ENCODE peak calls at places on chromosome 15, in four cellular contexts. B, I, V and K are unnamed samples.

GRCh38 chr15:33309602-33310276 is 1.0 kb upstream of the RYR3 start:
- DNase-seq in B (no peak), I (peak; percentile 77), V (no peak), K (peak; percentile 31)

GRCh38 chr15:30962659-30963058 is 28.8 kb downstream of the MTMR10 start:
- DNase-seq in B (no peak), I (no peak), V (no peak), K (no peak)

GRCh38 chr15:48230498-48230897 is 24.4 kb downstream of the SLC12A1 start:
- DNase-seq in B (no peak), I (no peak), V (no peak), K (no peak)

GRCh38 chr15:101207867-101208288 is 44.0 kb downstream of the CHSY1 start:
- DNase-seq in B (no peak), I (peak; percentile 78), V (no peak), K (no peak)

GRCh38 chr15:83320831-83321230 is 36.4 kb upstream of the BNC1 start:
- DNase-seq in B (no peak), I (no peak), V (no peak), K (no peak)

GRCh38 chr15:49817100-49817499 is 196.3 kb downstream of the DTWD1 start:
- DNase-seq in B (no peak), I (no peak), V (no peak), K (no peak)

GRCh38 chr15:82567661-82568060 is 27.4 kb upstream of the RPS17 start:
- DNase-seq in B (no peak), I (no peak), V (no peak), K (no peak)

GRCh38 chr15:50828610-50829206 is 63.2 kb upstream of the SPPL2A start:
- DNase-seq in B (peak; percentile 21), I (no peak), V (no peak), K (no peak)

GRCh38 chr15:33098082-33099058 is 96.1 kb downstream of the FMN1 start:
- DNase-seq in B (no peak), I (no peak), V (no peak), K (no peak)

GRCh38 chr15:67520276-67520975 is 505 bp upstream of the C15orf61 start:
- DNase-seq in B (no peak), I (no peak), V (no peak), K (no peak)

GRCh38 chr15:52179278-52180195 is 11.7 kb downstream of the GNB5 start:
- DNase-seq in B (no peak), I (peak; percentile 90), V (peak; percentile 83), K (peak; percentile 61)
- TF ChIP-seq CTCF in B (no peak), I (no peak), V (no peak), K (no peak)

GRCh38 chr15:52796742-52797515 is 6.8 kb upstream of the ONECUT1 start:
- DNase-seq in B (no peak), I (no peak), V (no peak), K (no peak)

GRCh38 chr15:52797625-52798501 is 7.7 kb upstream of the ONECUT1 start:
- DNase-seq in B (no peak), I (no peak), V (no peak), K (no peak)

GRCh38 chr15:52796228-52796521 is 6.0 kb upstream of the ONECUT1 start:
- DNase-seq in B (no peak), I (no peak), V (no peak), K (no peak)

GRCh38 chr15:52794665-52795463 is 4.7 kb upstream of the ONECUT1 start:
- DNase-seq in B (no peak), I (no peak), V (no peak), K (no peak)

DNA sequence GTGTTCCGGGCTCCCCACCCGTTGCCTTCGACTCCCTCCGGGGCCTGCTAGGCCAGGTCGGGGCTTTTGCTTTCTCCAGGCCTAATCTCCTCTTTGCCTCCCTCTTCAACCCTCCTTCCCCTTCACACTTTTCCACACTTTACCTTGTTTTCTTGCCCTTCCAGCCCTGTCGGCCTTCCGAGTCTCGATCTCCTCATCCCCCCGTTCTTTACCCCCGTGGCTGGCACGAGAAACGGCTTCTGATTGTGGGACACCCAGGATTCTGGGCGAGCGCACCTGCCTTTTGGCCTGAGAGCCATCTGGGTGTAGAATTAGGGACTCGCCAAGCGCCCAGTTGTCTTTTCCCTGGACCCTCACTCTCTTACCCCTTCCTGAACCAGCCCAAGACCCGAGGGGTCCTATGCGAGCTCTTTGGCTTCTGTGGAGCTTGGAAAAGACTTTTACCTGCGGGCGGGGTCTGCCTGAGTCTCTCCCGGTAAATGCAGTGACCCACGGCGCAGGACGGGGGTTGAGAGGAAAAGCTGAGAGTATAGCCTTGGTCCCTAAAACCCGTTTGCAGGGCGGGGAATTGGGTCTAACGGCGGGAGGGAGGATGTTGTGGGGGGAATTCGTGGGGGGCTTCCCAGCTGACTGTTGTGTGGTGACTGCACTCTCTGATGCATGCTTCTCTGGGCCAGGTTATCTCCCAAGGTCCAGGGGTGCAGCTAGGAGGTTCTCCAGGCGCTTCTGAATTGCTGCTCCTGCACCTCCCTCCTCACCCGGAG is 5.5 kb upstream of the ONECUT1 start:
- DNase-seq in B (no peak), I (no peak), V (no peak), K (no peak)
- H3K4me3 ChIP-seq in B (no peak overlapping the region), I (no peak overlapping the region), V (no peak overlapping the region), K (no peak overlapping the region)

DNA sequence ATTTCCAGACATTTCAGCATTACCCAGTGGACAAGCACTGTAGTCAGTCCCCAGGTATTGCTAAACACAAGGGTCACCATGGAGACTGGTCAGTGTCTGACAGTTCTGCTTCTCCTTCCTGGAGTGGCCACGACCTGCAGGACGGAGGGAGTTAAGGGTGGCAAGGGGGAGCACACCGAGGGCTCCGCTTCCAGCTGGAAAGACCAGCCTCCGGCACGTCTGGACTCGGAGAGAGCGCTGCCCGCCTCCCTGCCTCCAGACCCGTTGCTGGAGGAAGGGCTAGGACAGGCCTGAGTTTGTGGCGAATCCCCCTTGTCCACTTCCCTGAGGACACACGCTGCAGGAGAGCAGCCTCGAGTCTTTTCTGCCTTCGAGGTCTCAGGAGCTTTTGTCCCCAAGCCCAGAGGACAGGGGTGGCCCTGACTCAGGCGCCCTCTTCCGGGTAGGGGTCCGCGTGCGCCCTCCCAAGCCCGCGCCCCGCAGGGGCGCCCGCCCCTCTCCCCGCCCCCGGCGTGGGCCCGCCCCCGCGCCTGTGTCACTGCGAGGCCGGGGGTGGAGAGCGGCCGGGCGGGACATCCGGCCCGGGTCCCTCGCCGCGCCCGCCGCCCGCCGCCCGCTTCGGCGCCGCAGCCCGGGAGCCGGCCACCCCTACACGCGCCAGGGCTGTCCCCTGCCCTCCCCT is at the start of gene CHST14:
- DNase-seq in B (no peak), I (peak; percentile 79), V (peak; percentile 47), K (no peak)
- TF ChIP-seq CTCF in B (no peak), I (no peak), V (no peak), K (no peak)

DNA sequence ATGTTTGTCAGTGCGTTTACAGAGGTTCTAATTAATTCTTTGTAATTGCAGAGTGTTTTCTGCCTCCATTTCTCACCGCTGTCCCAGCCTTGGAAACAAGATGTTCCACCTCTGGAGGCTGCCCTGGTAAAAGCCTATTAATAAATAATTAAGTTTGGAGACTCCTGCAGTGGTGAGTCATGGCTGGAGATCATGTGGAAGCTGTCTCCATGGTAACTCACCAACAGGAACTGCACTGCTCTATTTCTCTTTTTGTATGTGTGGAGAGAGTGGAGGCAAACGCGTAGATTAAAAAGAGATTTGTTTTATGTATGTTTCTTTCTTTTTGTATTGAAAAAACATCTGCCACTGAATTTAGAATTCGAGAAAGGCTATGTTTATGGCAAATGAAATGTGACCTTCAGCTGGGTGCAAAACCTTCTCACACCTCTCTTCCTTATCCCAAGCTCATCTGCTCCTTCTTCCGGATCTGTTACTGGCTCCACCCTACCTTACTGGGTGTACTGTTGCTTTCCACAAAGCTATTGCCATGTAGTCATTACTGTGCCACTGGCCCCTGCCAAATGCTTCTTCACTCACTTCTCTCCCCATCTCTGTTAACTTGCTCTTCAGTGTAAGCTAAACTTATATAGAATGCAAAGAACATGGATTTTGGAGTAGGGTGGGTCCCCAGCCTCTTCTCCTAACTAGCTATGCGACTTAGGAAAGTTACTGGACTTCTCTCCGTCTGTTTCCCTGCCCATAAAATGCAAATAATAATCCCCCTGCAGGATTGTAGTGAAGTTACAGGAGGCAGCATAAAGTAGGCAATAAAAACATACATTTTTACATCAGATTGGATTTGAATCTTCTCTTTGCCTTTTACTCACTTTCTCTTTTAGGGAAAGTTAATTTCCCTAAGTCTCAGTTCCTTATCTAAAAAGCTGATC is 778.5 kb downstream of the NTRK3 start:
- DNase-seq in B (peak; percentile 41), I (peak; percentile 72), V (no peak), K (no peak)
- H3K4me3 ChIP-seq in B (peak overlapping the region; percentile 15), I (no peak overlapping the region), V (no peak overlapping the region), K (no peak overlapping the region)

DNA sequence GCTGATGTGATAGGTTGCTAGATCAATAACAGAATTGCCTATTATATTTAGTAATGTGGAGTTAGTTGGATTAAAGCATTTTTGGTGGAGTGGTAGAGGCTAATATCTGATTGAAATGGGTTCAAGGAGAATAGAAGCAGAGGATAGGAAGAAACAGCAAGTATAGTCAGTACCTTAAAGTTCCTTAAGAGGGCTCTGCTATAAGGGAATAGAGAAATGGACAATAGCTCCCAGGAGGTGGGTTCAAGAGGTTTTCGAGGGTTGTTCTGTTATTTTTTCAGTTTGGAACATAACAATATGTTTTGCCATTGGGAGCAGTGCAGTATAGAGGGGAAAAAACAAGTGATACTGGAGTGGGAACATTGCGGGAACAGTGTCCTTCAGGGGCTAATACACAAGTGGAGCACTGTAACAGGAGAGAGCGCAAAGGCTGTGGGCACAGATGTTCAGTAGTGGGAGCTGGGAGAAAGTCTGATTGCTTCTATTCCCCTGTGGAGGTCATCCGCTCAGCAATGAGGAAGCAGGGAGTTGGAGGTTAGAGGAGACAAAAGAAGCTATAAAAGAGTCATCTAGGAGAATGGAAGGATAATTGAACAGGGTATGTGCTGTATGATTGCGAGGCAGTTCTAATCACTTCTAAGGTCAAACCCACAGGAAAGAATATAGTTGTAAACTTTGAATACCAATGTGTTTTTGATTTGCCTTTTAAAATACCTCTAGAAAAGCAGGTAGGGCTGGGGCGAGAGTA is 3.3 kb downstream of the MRPS11 start:
- DNase-seq in B (no peak), I (no peak), V (no peak), K (no peak)
- TF ChIP-seq CTCF in B (peak; percentile 9), I (no peak), V (no peak), K (peak; percentile 20)